ENCODE peak calls at places on chromosomes 11 and 22, in four cellular contexts. W is right lobe of liver, Z is A549, Y is IMR-90. L is an unnamed sample.

GRCh38 chr22:21624120-21624879 is 5.5 kb downstream of the YDJC start:
- DNase-seq in W (peak), Z (peak), Y (peak), L (peak)

GRCh38 chr11:67584205-67584880 is 731 bp downstream of the GSTP1 start:
- DNase-seq in W (no peak), Z (no peak), Y (peak), L (peak)

GRCh38 chr11:45663486-45664375 is 1.7 kb downstream of the CHST1 start:
- DNase-seq in W (peak), Z (no peak), Y (peak), L (no peak)

GRCh38 chr22:35467788-35468187 is 67.8 kb downstream of the MCM5 start:
- DNase-seq in W (peak), Z (peak), Y (peak), L (peak)

GRCh38 chr11:10693509-10694071 is at the start of gene IRAG1:
- DNase-seq in W (peak), Z (no peak), Y (peak), L (peak)

GRCh38 chr11:29159552-29160465 is 857.0 kb downstream of the KCNA4 start:
- DNase-seq in W (no peak), Z (peak), Y (peak), L (peak)

GRCh38 chr11:94767701-94768601 is at the start of gene AMOTL1:
- DNase-seq in W (peak), Z (peak), Y (peak), L (peak)

GRCh38 chr22:17778412-17778976 is 4.2 kb upstream of the BID start:
- DNase-seq in W (no peak), Z (no peak), Y (no peak), L (no peak)

GRCh38 chr11:5783255-5783654 is at the start of gene OR52N5:
- DNase-seq in W (no peak), Z (no peak), Y (no peak), L (no peak)

GRCh38 chr11:11764428-11764803 is 77.4 kb upstream of the USP47 start:
- DNase-seq in W (no peak), Z (no peak), Y (no peak), L (no peak)

GRCh38 chr22:50282361-50283144 is 12.4 kb upstream of the MAPK11 start:
- DNase-seq in W (no peak), Z (peak), Y (peak), L (no peak)

GRCh38 chr11:63560506-63561179 is 2.5 kb downstream of the PLAAT2 start:
- DNase-seq in W (no peak), Z (no peak), Y (no peak), L (peak)

GRCh38 chr11:17439316-17439782 is 37.3 kb downstream of the ABCC8 start:
- DNase-seq in W (no peak), Z (peak), Y (no peak), L (no peak)

GRCh38 chr11:11440149-11440548 is 87.1 kb upstream of the CSNK2A3 start:
- DNase-seq in W (no peak), Z (no peak), Y (no peak), L (no peak)

GRCh38 chr11:19428206-19429001 is 187.7 kb upstream of the E2F8 start:
- DNase-seq in W (no peak), Z (peak), Y (peak), L (no peak)

GRCh38 chr11:134856371-134856971 is 444.4 kb upstream of the B3GAT1 start:
- DNase-seq in W (no peak), Z (no peak), Y (no peak), L (no peak)

GRCh38 chr11:68164437-68164836 is 43.2 kb upstream of the CHKA start:
- DNase-seq in W (no peak), Z (no peak), Y (peak), L (no peak)

GRCh38 chr11:85680897-85681296 is 5.1 kb downstream of the CCDC89 start:
- DNase-seq in W (peak), Z (no peak), Y (no peak), L (no peak)

GRCh38 chr11:79783833-79784232 is 343.0 kb upstream of the TENM4 start:
- DNase-seq in W (no peak), Z (no peak), Y (no peak), L (no peak)

GRCh38 chr22:43884600-43885318 is 7.1 kb downstream of the PNPLA5 start:
- DNase-seq in W (peak), Z (peak), Y (peak), L (peak)

GRCh38 chr11:46160100-46160499 is 38.8 kb upstream of the PHF21A start:
- DNase-seq in W (no peak), Z (peak), Y (no peak), L (no peak)

GRCh38 chr11:12754582-12755250 is 80.5 kb downstream of the TEAD1 start:
- DNase-seq in W (no peak), Z (no peak), Y (no peak), L (peak)

GRCh38 chr22:39920134-39920743 is 19.4 kb downstream of the GRAP2 start:
- DNase-seq in W (no peak), Z (no peak), Y (no peak), L (no peak)

GRCh38 chr11:120324932-120325810 is at the start of gene TLCD5:
- DNase-seq in W (no peak), Z (peak), Y (peak), L (peak)

GRCh38 chr22:50244420-50245213 is at the start of gene TUBGCP6:
- DNase-seq in W (peak), Z (peak), Y (peak), L (peak)

GRCh38 chr11:107929611-107930200 is 1.5 kb downstream of the RAB39A start:
- DNase-seq in W (no peak), Z (no peak), Y (no peak), L (no peak)

GRCh38 chr11:113077379-113077778 is 116.2 kb downstream of the NCAM1 start:
- DNase-seq in W (no peak), Z (no peak), Y (no peak), L (no peak)

GRCh38 chr11:11882539-11882938 is 40.8 kb downstream of the USP47 start:
- DNase-seq in W (no peak), Z (no peak), Y (no peak), L (no peak)

GRCh38 chr11:67617243-67617953 is 10.7 kb downstream of the NDUFV1 start:
- DNase-seq in W (no peak), Z (no peak), Y (no peak), L (no peak)

GRCh38 chr11:77403228-77403627 is 70.7 kb downstream of the PAK1 start:
- DNase-seq in W (no peak), Z (no peak), Y (no peak), L (no peak)

GRCh38 chr11:108914981-108915380 is 250.1 kb downstream of the DDX10 start:
- DNase-seq in W (no peak), Z (no peak), Y (peak), L (no peak)

GRCh38 chr11:35237860-35238715 is 99.1 kb downstream of the CD44 start:
- DNase-seq in W (peak), Z (peak), Y (no peak), L (peak)
- TF ChIP-seq POLR2A in W (no peak), Z (no peak), Y (no peak), L (no peak)

DNA sequence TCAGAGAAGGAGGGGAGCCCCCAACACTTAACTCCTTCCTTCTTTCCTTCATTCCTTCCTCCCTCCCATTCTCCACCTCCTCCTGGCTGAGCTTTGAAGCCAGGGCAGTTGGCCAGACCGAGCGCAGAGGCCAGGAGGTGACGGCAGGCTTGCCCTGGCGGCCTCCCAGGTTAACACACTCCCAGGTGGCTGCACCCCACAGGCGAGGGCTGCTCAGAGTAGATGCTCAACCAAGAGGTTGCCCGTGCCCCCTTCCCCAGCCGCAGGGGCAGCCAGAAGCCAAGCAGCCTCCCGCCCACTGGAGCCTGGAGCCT is 6.3 kb upstream of the CDKN1C start:
- DNase-seq in W (peak), Z (no peak), Y (peak), L (no peak)
- TF ChIP-seq POLR2A in W (no peak), Z (no peak), Y (no peak), L (no peak)

GRCh38 chr11:65323813-65324212 is 9.1 kb downstream of the CDC42EP2 start:
- DNase-seq in W (no peak), Z (no peak), Y (no peak), L (no peak)
- TF ChIP-seq POLR2A in W (no peak), Z (no peak), Y (peak), L (peak)

DNA sequence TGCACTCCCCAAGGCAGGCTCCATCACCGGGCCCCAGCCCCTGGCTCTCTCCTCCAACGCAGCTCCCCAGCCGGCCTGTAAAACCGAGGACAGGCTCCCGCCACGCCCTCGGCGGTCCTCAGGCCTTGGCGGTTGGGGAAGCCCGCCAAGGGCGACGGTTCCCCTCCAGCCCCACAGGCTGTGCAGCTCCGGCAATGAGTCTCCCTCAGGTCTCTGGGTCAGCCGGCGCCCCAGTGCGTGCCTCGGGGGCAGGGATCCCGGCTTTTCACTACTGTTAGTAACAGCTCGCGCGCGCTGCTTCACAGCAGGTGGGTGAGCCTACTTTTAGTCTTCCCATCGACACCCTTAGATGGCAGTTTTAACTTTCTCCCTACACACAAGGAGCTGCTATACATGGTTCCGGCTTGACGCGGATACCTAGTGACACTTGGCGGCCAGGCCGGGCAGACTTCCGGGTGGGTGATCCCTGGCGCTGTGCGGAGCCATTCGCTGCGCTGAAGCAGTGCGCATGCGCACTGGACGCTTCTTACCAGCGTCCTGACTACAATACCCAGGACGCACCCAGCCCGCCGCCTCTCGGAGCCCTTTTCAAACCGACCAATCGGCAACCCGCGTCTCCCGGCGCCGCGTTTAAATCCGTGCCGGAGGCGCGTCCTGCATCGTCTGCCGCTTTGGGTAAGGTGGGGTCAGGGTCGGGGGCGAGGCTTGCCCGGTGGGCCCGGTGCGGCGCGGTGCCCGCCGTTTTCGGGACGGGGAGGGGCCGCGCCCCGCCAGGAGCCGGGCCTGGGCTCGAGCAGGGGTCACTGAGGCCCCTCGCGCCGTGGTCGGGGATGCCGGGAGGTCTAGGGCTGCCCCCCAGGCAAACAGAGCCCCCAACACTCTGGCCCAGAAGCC is at the start of gene GTSE1:
- DNase-seq in W (peak), Z (peak), Y (peak), L (peak)
- TF ChIP-seq POLR2A in W (peak), Z (peak), Y (no peak), L (peak)

GRCh38 chr11:101129203-101129943 is at the start of gene PGR:
- DNase-seq in W (peak), Z (no peak), Y (no peak), L (peak)
- TF ChIP-seq POLR2A in W (no peak), Z (no peak), Y (no peak), L (no peak)

GRCh38 chr22:22952531-22953295 is 65.1 kb downstream of the IGLL5 start:
- DNase-seq in W (no peak), Z (no peak), Y (no peak), L (no peak)

GRCh38 chr22:22953796-22954195 is 66.2 kb downstream of the IGLL5 start:
- DNase-seq in W (no peak), Z (no peak), Y (no peak), L (no peak)

GRCh38 chr22:22955866-22956535 is 68.4 kb downstream of the IGLL5 start:
- DNase-seq in W (peak), Z (peak), Y (peak), L (peak)

GRCh38 chr22:22957090-22957489 is 69.5 kb downstream of the IGLL5 start:
- DNase-seq in W (no peak), Z (no peak), Y (no peak), L (no peak)

GRCh38 chr22:22955276-22955798 is 67.7 kb downstream of the IGLL5 start:
- DNase-seq in W (no peak), Z (no peak), Y (no peak), L (no peak)
- TF ChIP-seq POLR2A in W (no peak), Z (no peak), Y (no peak), L (no peak)

GRCh38 chr11:65919151-65920034 is at the start of gene DRAP1:
- DNase-seq in W (peak), Z (peak), Y (peak), L (peak)
- TF ChIP-seq POLR2A in W (peak), Z (peak), Y (peak), L (peak)

GRCh38 chr11:111978028-111978771 is 41.1 kb downstream of the DIXDC1 start:
- DNase-seq in W (no peak), Z (no peak), Y (peak), L (peak)

GRCh38 chr11:111975076-111975806 is 38.1 kb downstream of the DIXDC1 start:
- DNase-seq in W (no peak), Z (peak), Y (no peak), L (no peak)

GRCh38 chr11:111977141-111978027 is 40.2 kb downstream of the DIXDC1 start:
- DNase-seq in W (peak), Z (no peak), Y (no peak), L (peak)

GRCh38 chr11:111976119-111976518 is 39.0 kb downstream of the DIXDC1 start:
- DNase-seq in W (no peak), Z (no peak), Y (no peak), L (no peak)

GRCh38 chr11:111976614-111977140 is 39.5 kb downstream of the DIXDC1 start:
- DNase-seq in W (no peak), Z (no peak), Y (no peak), L (no peak)
- TF ChIP-seq POLR2A in W (no peak), Z (no peak), Y (no peak), L (no peak)

GRCh38 chr11:1829039-1829820 is 5.6 kb upstream of the SYT8 start:
- DNase-seq in W (no peak), Z (no peak), Y (peak), L (no peak)

GRCh38 chr11:1831338-1832180 is 3.2 kb upstream of the SYT8 start:
- DNase-seq in W (no peak), Z (no peak), Y (no peak), L (no peak)

GRCh38 chr11:1832181-1832988 is 2.4 kb upstream of the SYT8 start:
- DNase-seq in W (no peak), Z (peak), Y (no peak), L (peak)

GRCh38 chr11:1830119-1830499 is 4.7 kb upstream of the SYT8 start:
- DNase-seq in W (no peak), Z (no peak), Y (no peak), L (no peak)

GRCh38 chr11:1830500-1831223 is 4.1 kb upstream of the SYT8 start:
- DNase-seq in W (peak), Z (no peak), Y (no peak), L (peak)
- TF ChIP-seq POLR2A in W (no peak), Z (no peak), Y (no peak), L (peak)

L was measured in transverse colon.